ENCODE peak calls at places on chromosomes 6 and 20, in six cellular contexts. X is left ventricle myocardium inferior, P is stomach, S is esophagus muscularis mucosa, C is heart left ventricle, W is A673. B is an unnamed sample. For H3K4me1, the result is how much of the 10 kb centered on the place peaks cover.

GRCh38 chr20:60680554-60680953 is 571.5 kb upstream of the CDH4 start:
- DNase-seq in P (no peak), W (no peak), S (no peak), C (no peak), X (no peak), B (no peak)

GRCh38 chr20:13220194-13220856 is 749 bp upstream of the ISM1 start:
- DNase-seq in X (peak), P (peak), S (no peak), C (peak), W (peak), B (peak)

GRCh38 chr6:144131248-144131709 is 19.0 kb upstream of the STX11 start:
- DNase-seq in X (no peak), P (no peak), C (no peak), S (no peak), W (no peak), B (no peak)

GRCh38 chr6:141610741-141611140 is 522.0 kb upstream of the GJE1 start:
- DNase-seq in W (peak), C (no peak), P (no peak), X (no peak), S (no peak), B (no peak)

GRCh38 chr6:125491860-125492617 is 190.3 kb upstream of the HDDC2 start:
- DNase-seq in W (no peak), P (no peak), S (no peak), X (no peak), C (no peak), B (no peak)

GRCh38 chr20:1861347-1861987 is 33.7 kb upstream of the SIRPA start:
- DNase-seq in S (no peak), X (no peak), P (no peak), W (no peak), C (no peak), B (no peak)

GRCh38 chr20:53037621-53038020 is 65.5 kb downstream of the TSHZ2 start:
- DNase-seq in P (no peak), X (no peak), W (no peak), S (peak), C (no peak), B (no peak)

GRCh38 chr6:27177454-27178000 is 70.0 kb upstream of the PRSS16 start:
- DNase-seq in S (no peak), X (peak), C (peak), W (peak), P (peak), B (peak)

GRCh38 chr6:4133941-4134838 is 1.2 kb downstream of the ECI2 start:
- DNase-seq in S (no peak), X (peak), P (peak), C (no peak), W (peak), B (peak)
- H3K27ac ChIP-seq in S (peak), X (peak), P (peak), C (peak), W (peak), B (no peak)

GRCh38 chr20:21384308-21384892 is 12.9 kb downstream of the NKX2-4 start:
- DNase-seq in W (no peak), C (no peak), P (no peak), S (no peak), X (no peak), B (no peak)
- H3K4me1 ChIP-seq in W (under half), C (under half), P (under half), S (under half), X (under half), B (under half)

GRCh38 chr6:25025248-25025918 is 89.6 kb upstream of the RIPOR2 start:
- DNase-seq in P (no peak), W (no peak), X (no peak), C (no peak), S (no peak), B (no peak)

GRCh38 chr6:25026723-25027122 is 91.0 kb upstream of the RIPOR2 start:
- DNase-seq in W (no peak), C (no peak), S (no peak), P (no peak), X (no peak), B (no peak)

GRCh38 chr6:25028346-25028745 is 92.6 kb upstream of the RIPOR2 start:
- DNase-seq in S (no peak), C (no peak), X (no peak), W (peak), P (no peak), B (no peak)

GRCh38 chr6:25025919-25026301 is 90.2 kb upstream of the RIPOR2 start:
- DNase-seq in X (no peak), W (no peak), P (no peak), S (no peak), C (no peak), B (no peak)

DNA sequence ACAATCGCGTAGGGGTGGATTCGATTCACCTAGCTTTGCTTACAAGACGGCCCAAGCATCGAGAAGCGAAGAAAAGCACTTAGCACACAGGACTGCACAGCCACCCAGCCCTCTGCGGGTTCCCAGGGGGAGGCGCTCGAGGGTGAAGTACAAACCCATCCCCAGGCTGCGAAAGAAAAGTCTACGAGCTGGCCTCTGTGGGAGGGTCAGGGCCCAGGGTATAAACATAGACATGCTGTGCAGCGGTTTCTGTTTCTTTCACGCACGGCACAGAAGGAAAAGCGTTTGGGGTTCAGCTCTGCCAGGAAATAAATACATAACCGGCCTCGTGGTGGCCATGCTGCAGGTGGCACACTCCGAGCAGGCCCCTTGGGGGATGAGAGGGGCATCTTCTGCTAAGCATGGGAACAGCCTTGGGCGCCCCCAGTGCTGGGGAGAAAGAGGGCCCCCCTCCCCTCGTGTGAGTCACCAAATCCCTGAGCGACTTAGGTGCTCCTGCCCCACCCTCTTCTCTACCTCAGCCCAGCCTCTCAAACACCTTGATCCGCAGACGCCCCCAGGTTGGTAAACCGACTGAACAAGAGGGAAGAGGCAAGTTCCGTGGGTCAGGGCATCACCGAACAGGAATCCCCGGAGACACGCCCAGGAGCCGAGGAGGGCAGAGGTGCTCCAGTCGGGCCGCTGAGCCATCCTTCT is 91.6 kb upstream of the RIPOR2 start:
- DNase-seq in X (no peak), C (no peak), P (peak), S (no peak), W (no peak), B (no peak)
- H3K27ac ChIP-seq in X (no peak), C (no peak), P (no peak), S (no peak), W (no peak), B (no peak)

DNA sequence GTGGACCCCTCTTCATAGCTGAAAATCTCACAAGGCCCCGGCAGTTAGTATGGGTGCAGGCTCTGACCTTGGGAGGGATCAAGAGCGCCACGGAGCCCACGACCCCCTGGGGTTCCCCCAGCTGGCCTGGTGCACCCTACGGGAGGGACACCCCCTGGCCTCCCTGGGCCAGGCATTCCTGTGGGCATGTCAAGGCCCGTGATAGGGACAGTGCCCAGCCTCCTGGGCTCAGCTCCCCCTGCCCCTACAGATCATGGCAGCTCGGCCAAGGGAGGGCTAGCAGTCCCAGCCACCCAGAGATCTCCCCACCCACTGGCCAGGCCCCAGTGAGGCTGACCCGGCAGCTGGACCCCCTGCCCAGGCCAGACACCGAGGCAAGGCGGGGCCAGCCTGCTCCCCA is 188.8 kb downstream of the TAF4 start:
- DNase-seq in P (no peak), S (no peak), X (no peak), W (no peak), C (no peak), B (no peak)
- H3K4me1 ChIP-seq in P (under half), S (under half), X (under half), W (under half), C (under half), B (under half)

GRCh38 chr6:106886444-106886843 is 88.1 kb downstream of the CD24 start:
- DNase-seq in X (no peak), W (no peak), C (no peak), P (no peak), S (no peak), B (no peak)
- H3K27ac ChIP-seq in X (no peak), W (no peak), C (no peak), P (no peak), S (no peak), B (no peak)

GRCh38 chr6:15355683-15356099 is 109.8 kb downstream of the JARID2 start:
- DNase-seq in P (no peak), W (peak), S (no peak), C (no peak), X (no peak), B (no peak)
- H3K4me1 ChIP-seq in P (under half), W (half or more), S (under half), C (under half), X (half or more), B (under half)

GRCh38 chr6:117463762-117464665 is 18.5 kb upstream of the DCBLD1 start:
- DNase-seq in C (no peak), X (no peak), W (no peak), S (no peak), P (no peak), B (no peak)
- H3K27ac ChIP-seq in C (no peak), X (no peak), W (no peak), S (no peak), P (no peak), B (no peak)

GRCh38 chr20:49694450-49695071 is 19.1 kb downstream of the B4GALT5 start:
- DNase-seq in S (no peak), C (no peak), W (no peak), P (no peak), X (no peak), B (no peak)

GRCh38 chr20:49692941-49693340 is 20.7 kb downstream of the B4GALT5 start:
- DNase-seq in W (no peak), P (no peak), X (no peak), S (no peak), C (no peak), B (no peak)

GRCh38 chr20:49690899-49691620 is 22.6 kb downstream of the B4GALT5 start:
- DNase-seq in S (no peak), X (no peak), P (peak), W (peak), C (no peak), B (no peak)

GRCh38 chr20:49693435-49694171 is 20.1 kb downstream of the B4GALT5 start:
- DNase-seq in W (no peak), S (no peak), X (no peak), P (no peak), C (no peak), B (no peak)

GRCh38 chr20:49691818-49692568 is 21.7 kb downstream of the B4GALT5 start:
- DNase-seq in W (no peak), P (no peak), S (no peak), X (no peak), C (no peak), B (no peak)
- H3K4me1 ChIP-seq in W (half or more), P (half or more), S (half or more), X (half or more), C (half or more), B (under half)